ENCODE peak calls at places on chromosomes 6 and 20, in ten cellular contexts. N is cardiac muscle cell, Z is Calu3, E is prostate gland, K is IMR-90, U is foreskin fibroblast, S is transverse colon, J is endothelial cell, O is uterus, Y is A673. W is an unnamed sample.

GRCh38 chr6:53906103-53906502 is 111.3 kb downstream of the LRRC1 start:
- DNase-seq in N (no peak), Z (no peak), E (no peak), K (no peak), U (peak), S (no peak), J (no peak), O (no peak), Y (no peak), W (no peak)

GRCh38 chr20:39698706-39699211 is 736.6 kb downstream of the DHX35 start:
- DNase-seq in N (no peak), Z (no peak), E (no peak), K (no peak), U (no peak), S (no peak), J (no peak), O (no peak), Y (no peak), W (no peak)

GRCh38 chr6:79413562-79414002 is 123.6 kb downstream of the LCA5 start:
- DNase-seq in N (no peak), Z (no peak), E (no peak), K (peak), U (peak), S (no peak), J (no peak), O (no peak), Y (peak), W (no peak)

GRCh38 chr6:158213925-158214674 is 46.0 kb downstream of the GTF2H5 start:
- DNase-seq in N (peak), Z (peak), E (peak), K (peak), U (peak), S (peak), J (peak), O (peak), Y (peak), W (peak)

GRCh38 chr6:170226647-170227046 is 64.2 kb downstream of the DLL1 start:
- DNase-seq in N (no peak), Z (no peak), E (no peak), K (no peak), U (no peak), S (no peak), J (no peak), O (peak), Y (no peak), W (no peak)

GRCh38 chr6:165684333-165684732 is 21.3 kb upstream of the PDE10A start:
- DNase-seq in N (no peak), Z (peak), E (no peak), K (no peak), U (no peak), S (no peak), J (no peak), O (no peak), Y (no peak), W (no peak)

GRCh38 chr6:18216411-18216810 is 47.9 kb downstream of the DEK start:
- DNase-seq in N (no peak), Z (no peak), E (no peak), K (peak), U (no peak), S (no peak), J (no peak), O (no peak), Y (no peak), W (no peak)

GRCh38 chr20:58890454-58891075 is 38.0 kb downstream of the GNAS start:
- DNase-seq in N (peak), Z (peak), E (peak), K (peak), U (peak), S (peak), J (peak), O (peak), Y (peak), W (peak)

GRCh38 chr6:32664827-32665362 is 1.6 kb downstream of the HLA-DQB1 start:
- DNase-seq in N (peak), Z (peak), E (no peak), K (no peak), U (peak), S (peak), J (peak), O (peak), Y (peak), W (peak)

GRCh38 chr20:38893056-38893455 is 33.2 kb upstream of the FAM83D start:
- DNase-seq in N (no peak), Z (no peak), E (no peak), K (no peak), U (no peak), S (no peak), J (no peak), O (no peak), Y (no peak), W (no peak)

GRCh38 chr20:59042151-59042795 is at the start of gene PRELID3B:
- DNase-seq in N (no peak), Z (peak), E (no peak), K (no peak), U (peak), S (peak), J (peak), O (no peak), Y (peak), W (no peak)

GRCh38 chr6:37725967-37726366 is 28.3 kb upstream of the MDGA1 start:
- DNase-seq in N (no peak), Z (peak), E (no peak), K (peak), U (no peak), S (no peak), J (no peak), O (no peak), Y (no peak), W (no peak)

GRCh38 chr6:90393232-90393884 is 96.7 kb upstream of the BACH2 start:
- DNase-seq in N (peak), Z (peak), E (peak), K (peak), U (peak), S (peak), J (peak), O (peak), Y (peak), W (peak)

GRCh38 chr6:116697475-116697874 is 16.5 kb downstream of the KPNA5 start:
- DNase-seq in N (no peak), Z (no peak), E (no peak), K (no peak), U (no peak), S (no peak), J (no peak), O (no peak), Y (no peak), W (no peak)

GRCh38 chr6:72374864-72375263 is 247.0 kb upstream of the KCNQ5 start:
- DNase-seq in N (no peak), Z (no peak), E (no peak), K (peak), U (peak), S (no peak), J (no peak), O (no peak), Y (no peak), W (no peak)

GRCh38 chr20:60037120-60037499 is 78.9 kb downstream of the CDH26 start:
- DNase-seq in N (no peak), Z (peak), E (no peak), K (peak), U (peak), S (no peak), J (no peak), O (no peak), Y (peak), W (no peak)

GRCh38 chr20:10711903-10712373 is 38.1 kb upstream of the JAG1 start:
- DNase-seq in N (no peak), Z (no peak), E (no peak), K (no peak), U (no peak), S (no peak), J (no peak), O (no peak), Y (no peak), W (no peak)

GRCh38 chr20:9200620-9201019 is 131.7 kb downstream of the PLCB4 start:
- DNase-seq in N (no peak), Z (no peak), E (no peak), K (peak), U (peak), S (no peak), J (no peak), O (no peak), Y (peak), W (no peak)

GRCh38 chr6:140623498-140623897 is 1249.0 kb upstream of the CITED2 start:
- DNase-seq in N (no peak), Z (no peak), E (no peak), K (peak), U (peak), S (no peak), J (no peak), O (no peak), Y (peak), W (no peak)

GRCh38 chr6:28777147-28777461 is 146.7 kb downstream of the TRIM27 start:
- DNase-seq in N (no peak), Z (no peak), E (no peak), K (no peak), U (no peak), S (no peak), J (no peak), O (no peak), Y (no peak), W (no peak)

GRCh38 chr6:126015869-126016268 is 29.5 kb downstream of the TRMT11 start:
- DNase-seq in N (no peak), Z (no peak), E (no peak), K (peak), U (no peak), S (no peak), J (no peak), O (no peak), Y (no peak), W (no peak)

GRCh38 chr6:42390228-42390934 is 61.3 kb downstream of the TRERF1 start:
- DNase-seq in N (no peak), Z (no peak), E (no peak), K (no peak), U (no peak), S (peak), J (no peak), O (no peak), Y (no peak), W (no peak)

GRCh38 chr20:51373713-51374481 is 168.6 kb downstream of the NFATC2 start:
- DNase-seq in N (peak), Z (no peak), E (no peak), K (no peak), U (no peak), S (no peak), J (no peak), O (peak), Y (no peak), W (no peak)

GRCh38 chr20:63602321-63602720 is 24.6 kb downstream of the GMEB2 start:
- DNase-seq in N (no peak), Z (no peak), E (no peak), K (no peak), U (no peak), S (no peak), J (no peak), O (no peak), Y (no peak), W (no peak)

GRCh38 chr20:63782051-63782471 is 42.5 kb downstream of the SLC2A4RG start:
- DNase-seq in N (no peak), Z (no peak), E (no peak), K (no peak), U (no peak), S (no peak), J (no peak), O (no peak), Y (peak), W (no peak)

GRCh38 chr6:36853325-36853724 is 14.1 kb upstream of the CPNE5 start:
- DNase-seq in N (no peak), Z (no peak), E (peak), K (peak), U (peak), S (no peak), J (no peak), O (peak), Y (peak), W (no peak)

GRCh38 chr20:59495894-59496510 is 108.3 kb upstream of the PHACTR3 start:
- DNase-seq in N (peak), Z (peak), E (peak), K (peak), U (peak), S (peak), J (peak), O (peak), Y (peak), W (peak)

GRCh38 chr6:75843401-75843800 is 94.4 kb downstream of the MYO6 start:
- DNase-seq in N (no peak), Z (no peak), E (no peak), K (no peak), U (no peak), S (no peak), J (no peak), O (no peak), Y (no peak), W (no peak)

GRCh38 chr6:100509101-100509500 is 44.4 kb upstream of the SIM1 start:
- DNase-seq in N (no peak), Z (peak), E (no peak), K (no peak), U (no peak), S (no peak), J (no peak), O (no peak), Y (no peak), W (no peak)

GRCh38 chr6:100503043-100503442 is 38.3 kb upstream of the SIM1 start:
- DNase-seq in N (no peak), Z (no peak), E (no peak), K (no peak), U (no peak), S (no peak), J (no peak), O (no peak), Y (no peak), W (no peak)

GRCh38 chr6:100506651-100507050 is 41.9 kb upstream of the SIM1 start:
- DNase-seq in N (no peak), Z (peak), E (no peak), K (peak), U (peak), S (no peak), J (no peak), O (no peak), Y (no peak), W (no peak)

GRCh38 chr6:100504786-100505737 is 40.3 kb upstream of the SIM1 start:
- DNase-seq in N (no peak), Z (peak), E (no peak), K (peak), U (peak), S (no peak), J (no peak), O (no peak), Y (no peak), W (no peak)
- TF ChIP-seq CTCF in N (no peak), Z (no peak), E (no peak), K (no peak), U (no peak), S (no peak), J (no peak), O (no peak), Y (no peak), W (no peak)

GRCh38 chr20:20525756-20526155 is 157.9 kb downstream of the INSM1 start:
- DNase-seq in N (no peak), Z (no peak), E (no peak), K (no peak), U (no peak), S (no peak), J (no peak), O (no peak), Y (no peak), W (no peak)
- TF ChIP-seq CTCF in N (no peak), Z (no peak), E (no peak), K (no peak), U (no peak), S (no peak), J (no peak), O (no peak), Y (no peak), W (no peak)

GRCh38 chr6:155253337-155253736 is 10.5 kb upstream of the CLDN20 start:
- DNase-seq in N (no peak), Z (no peak), E (no peak), K (no peak), U (no peak), S (no peak), J (no peak), O (no peak), Y (no peak), W (no peak)
- TF ChIP-seq CTCF in N (no peak), Z (no peak), E (no peak), K (no peak), U (no peak), S (no peak), J (no peak), O (no peak), Y (no peak), W (no peak)

GRCh38 chr20:36728986-36729385 is 16.9 kb downstream of the NDRG3 start:
- DNase-seq in N (no peak), Z (peak), E (no peak), K (peak), U (peak), S (no peak), J (no peak), O (no peak), Y (peak), W (no peak)
- TF ChIP-seq CTCF in N (no peak), Z (peak), E (no peak), K (peak), U (no peak), S (no peak), J (no peak), O (no peak), Y (peak), W (peak)

DNA sequence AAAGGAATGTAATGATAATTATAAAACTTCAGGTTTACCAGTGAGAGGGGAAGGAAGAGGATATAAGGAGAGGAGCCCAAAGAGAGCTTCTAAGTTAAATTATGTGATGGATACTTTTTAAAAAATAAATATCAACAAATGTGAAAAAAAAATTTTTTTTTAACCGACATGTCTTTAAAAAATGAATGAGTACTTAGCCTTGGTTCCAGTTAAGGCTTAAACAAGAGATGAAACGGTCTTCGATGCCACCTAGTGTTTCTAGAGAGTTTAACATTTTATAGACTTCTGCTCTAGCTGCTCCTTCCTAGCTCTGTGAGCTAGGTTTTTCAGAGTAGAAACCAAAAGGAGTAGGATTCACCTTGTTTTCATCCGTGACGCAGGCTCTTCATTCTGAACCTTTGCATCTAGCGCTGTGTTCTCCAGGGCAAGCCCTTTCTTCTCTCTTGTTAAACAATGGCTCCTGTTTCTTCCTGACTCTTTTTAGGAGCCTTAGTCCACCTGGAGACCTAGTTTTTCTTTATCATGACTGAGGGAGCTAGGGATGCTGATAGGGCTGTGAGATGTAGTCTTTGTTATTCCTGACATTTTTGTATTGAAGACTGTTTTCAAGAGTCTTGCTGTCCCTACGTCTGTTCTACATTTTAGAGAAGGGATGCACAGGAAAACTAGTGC is 42.4 kb upstream of the GNRH2 start:
- DNase-seq in N (peak), Z (no peak), E (no peak), K (peak), U (peak), S (no peak), J (no peak), O (no peak), Y (peak), W (no peak)
- TF ChIP-seq CTCF in N (peak), Z (no peak), E (no peak), K (peak), U (peak), S (peak), J (peak), O (peak), Y (peak), W (peak)

GRCh38 chr6:1856381-1856780 is 246.7 kb downstream of the FOXC1 start:
- DNase-seq in N (no peak), Z (no peak), E (peak), K (peak), U (peak), S (peak), J (no peak), O (peak), Y (peak), W (no peak)
- TF ChIP-seq CTCF in N (no peak), Z (no peak), E (no peak), K (no peak), U (no peak), S (no peak), J (no peak), O (no peak), Y (peak), W (no peak)

GRCh38 chr20:15902493-15902892 is 670.8 kb downstream of the KIF16B start:
- DNase-seq in N (no peak), Z (peak), E (no peak), K (no peak), U (no peak), S (no peak), J (peak), O (no peak), Y (peak), W (peak)
- TF ChIP-seq CTCF in N (no peak), Z (no peak), E (no peak), K (no peak), U (peak), S (no peak), J (peak), O (no peak), Y (peak), W (peak)